ENCODE peak calls at places on chromosomes 5 and 9, in ten cellular contexts. B, F, D, U, H, J, R, A, L and O are unnamed samples.

GRCh38 chr5:68122929-68123328 is 92.6 kb upstream of the PIK3R1 start:
- DNase-seq in B (no peak), F (no peak), D (no peak), U (no peak), H (no peak), J (no peak), R (no peak), A (no peak), L (no peak), O (no peak)

GRCh38 chr9:127083133-127083532 is 39.3 kb downstream of the ANGPTL2 start:
- DNase-seq in B (no peak), F (no peak), D (no peak), U (no peak), H (no peak), J (no peak), R (no peak), A (no peak), L (no peak), O (no peak)

GRCh38 chr5:174690256-174690655 is 34.1 kb upstream of the MSX2 start:
- DNase-seq in B (no peak), F (no peak), D (no peak), U (no peak), H (no peak), J (no peak), R (no peak), A (peak), L (peak), O (no peak)

GRCh38 chr5:51495672-51496071 is 112.4 kb downstream of the ISL1 start:
- DNase-seq in B (no peak), F (peak), D (no peak), U (no peak), H (no peak), J (no peak), R (no peak), A (peak), L (no peak), O (no peak)

GRCh38 chr5:141649972-141650371 is 1.2 kb downstream of the FCHSD1 start:
- DNase-seq in B (no peak), F (no peak), D (no peak), U (no peak), H (no peak), J (no peak), R (no peak), A (no peak), L (no peak), O (no peak)

GRCh38 chr5:138177936-138178515 is 404 bp downstream of the BRD8 start:
- DNase-seq in B (no peak), F (peak), D (no peak), U (peak), H (peak), J (no peak), R (peak), A (peak), L (no peak), O (peak)

GRCh38 chr9:134434896-134435506 is 108.7 kb downstream of the RXRA start:
- DNase-seq in B (no peak), F (peak), D (no peak), U (peak), H (no peak), J (peak), R (no peak), A (peak), L (peak), O (peak)

GRCh38 chr5:33195431-33196128 is 245.2 kb upstream of the TARS1 start:
- DNase-seq in B (no peak), F (peak), D (no peak), U (no peak), H (no peak), J (peak), R (no peak), A (peak), L (no peak), O (no peak)

GRCh38 chr9:90012825-90013425 is 408.1 kb downstream of the GADD45G start:
- DNase-seq in B (no peak), F (no peak), D (no peak), U (no peak), H (no peak), J (no peak), R (no peak), A (no peak), L (no peak), O (peak)

GRCh38 chr9:129761293-129761900 is 8.6 kb upstream of the PTGES start:
- DNase-seq in B (no peak), F (no peak), D (no peak), U (no peak), H (no peak), J (no peak), R (no peak), A (peak), L (no peak), O (no peak)

GRCh38 chr5:91135475-91136248 is 247.5 kb downstream of the ARRDC3 start:
- DNase-seq in B (no peak), F (no peak), D (no peak), U (no peak), H (no peak), J (no peak), R (no peak), A (no peak), L (no peak), O (peak)

GRCh38 chr9:92147030-92147853 is 32.0 kb upstream of the SPTLC1 start:
- DNase-seq in B (no peak), F (peak), D (no peak), U (peak), H (peak), J (peak), R (no peak), A (peak), L (peak), O (peak)

GRCh38 chr9:91063471-91063870 is 261.9 kb downstream of the SYK start:
- DNase-seq in B (no peak), F (no peak), D (no peak), U (no peak), H (no peak), J (no peak), R (no peak), A (no peak), L (no peak), O (no peak)

GRCh38 chr9:134966697-134967546 is 49.2 kb upstream of the FCN1 start:
- DNase-seq in B (no peak), F (no peak), D (no peak), U (no peak), H (no peak), J (no peak), R (no peak), A (no peak), L (peak), O (no peak)

GRCh38 chr5:145847499-145848497 is 12.7 kb upstream of the PRELID2 start:
- DNase-seq in B (no peak), F (peak), D (no peak), U (peak), H (no peak), J (peak), R (no peak), A (peak), L (no peak), O (no peak)

GRCh38 chr5:58462154-58462553 is 2.3 kb upstream of the PLK2 start:
- DNase-seq in B (no peak), F (peak), D (no peak), U (peak), H (no peak), J (no peak), R (no peak), A (no peak), L (no peak), O (peak)

GRCh38 chr9:73037613-73038012 is 84.8 kb upstream of the ALDH1A1 start:
- DNase-seq in B (no peak), F (peak), D (no peak), U (no peak), H (no peak), J (no peak), R (no peak), A (peak), L (no peak), O (peak)

GRCh38 chr9:90905079-90905478 is 103.5 kb downstream of the SYK start:
- DNase-seq in B (no peak), F (no peak), D (no peak), U (no peak), H (no peak), J (no peak), R (no peak), A (no peak), L (no peak), O (peak)

GRCh38 chr5:154412316-154412715 is 33.5 kb upstream of the SAP30L start:
- DNase-seq in B (no peak), F (no peak), D (no peak), U (no peak), H (no peak), J (no peak), R (no peak), A (no peak), L (no peak), O (no peak)

GRCh38 chr9:126131066-126132010 is 195.3 kb upstream of the MVB12B start:
- DNase-seq in B (no peak), F (no peak), D (no peak), U (no peak), H (no peak), J (no peak), R (no peak), A (no peak), L (peak), O (peak)

GRCh38 chr5:175685701-175686350 is 28.0 kb downstream of the HRH2 start:
- DNase-seq in B (no peak), F (no peak), D (no peak), U (no peak), H (no peak), J (no peak), R (no peak), A (no peak), L (no peak), O (no peak)

GRCh38 chr9:92970467-92970923 is 23.2 kb downstream of the FGD3 start:
- DNase-seq in B (peak), F (peak), D (no peak), U (peak), H (peak), J (no peak), R (no peak), A (no peak), L (no peak), O (no peak)

GRCh38 chr5:2695200-2695891 is 56.1 kb downstream of the IRX2 start:
- DNase-seq in B (no peak), F (peak), D (no peak), U (peak), H (no peak), J (no peak), R (no peak), A (no peak), L (no peak), O (no peak)

GRCh38 chr5:9543266-9543925 is 2.5 kb downstream of the SEMA5A start:
- DNase-seq in B (no peak), F (no peak), D (no peak), U (no peak), H (no peak), J (no peak), R (no peak), A (peak), L (no peak), O (no peak)

GRCh38 chr9:31243386-31243785 is 1141.1 kb upstream of the ACO1 start:
- DNase-seq in B (no peak), F (no peak), D (no peak), U (no peak), H (no peak), J (no peak), R (no peak), A (no peak), L (no peak), O (no peak)

GRCh38 chr9:127781821-127782220 is 3.4 kb upstream of the SH2D3C start:
- DNase-seq in B (no peak), F (no peak), D (no peak), U (no peak), H (no peak), J (no peak), R (no peak), A (no peak), L (no peak), O (no peak)

GRCh38 chr9:77038281-77039036 is 19.0 kb downstream of the FOXB2 start:
- DNase-seq in B (no peak), F (no peak), D (no peak), U (no peak), H (no peak), J (no peak), R (no peak), A (no peak), L (no peak), O (peak)

GRCh38 chr5:54309237-54309636 is 1.1 kb downstream of the ARL15 start:
- DNase-seq in B (no peak), F (peak), D (no peak), U (no peak), H (no peak), J (no peak), R (no peak), A (no peak), L (no peak), O (peak)

GRCh38 chr5:61275841-61276240 is 56.2 kb upstream of the ZSWIM6 start:
- DNase-seq in B (no peak), F (peak), D (no peak), U (no peak), H (no peak), J (peak), R (no peak), A (peak), L (peak), O (no peak)

GRCh38 chr9:27292646-27293045 is 4.3 kb downstream of the EQTN start:
- DNase-seq in B (no peak), F (no peak), D (no peak), U (no peak), H (no peak), J (peak), R (no peak), A (no peak), L (no peak), O (peak)

GRCh38 chr9:111298831-111299603 is 31.0 kb downstream of the OR2K2 start:
- DNase-seq in B (no peak), F (peak), D (no peak), U (peak), H (peak), J (peak), R (no peak), A (peak), L (peak), O (peak)

GRCh38 chr5:54738973-54739367 is 221.4 kb downstream of the SNX18 start:
- DNase-seq in B (no peak), F (no peak), D (no peak), U (no peak), H (no peak), J (no peak), R (no peak), A (no peak), L (no peak), O (no peak)

GRCh38 chr5:18465833-18466681 is 831.8 kb downstream of the TAF11L14 start:
- DNase-seq in B (peak), F (peak), D (no peak), U (peak), H (peak), J (peak), R (peak), A (no peak), L (no peak), O (peak)

GRCh38 chr9:92808726-92809451 is 44.3 kb upstream of the BICD2 start:
- DNase-seq in B (peak), F (peak), D (peak), U (peak), H (peak), J (peak), R (peak), A (peak), L (peak), O (peak)

GRCh38 chr9:36461341-36461740 is 61.3 kb upstream of the RNF38 start:
- DNase-seq in B (no peak), F (no peak), D (no peak), U (no peak), H (no peak), J (no peak), R (no peak), A (no peak), L (no peak), O (no peak)

GRCh38 chr5:161548472-161549094 is 2.1 kb upstream of the GABRB2 start:
- DNase-seq in B (no peak), F (no peak), D (no peak), U (no peak), H (no peak), J (no peak), R (no peak), A (no peak), L (no peak), O (no peak)